ENCODE peak calls at places on chromosomes 7 and 10, in nine cellular contexts. N is hepatocyte, Q is HCT116, A is PC-9, U is K562, T is GM23248, L is fibroblast of lung, P is astrocyte, Z is mammary epithelial cell. D is an unnamed sample.

GRCh38 chr10:49183596-49184542 is 4.3 kb downstream of the TMEM273 start:
- DNase-seq in A (no peak), N (no peak), Q (no peak), P (no peak), L (no peak), T (no peak), U (peak; percentile 70), Z (no peak), D (no peak)

GRCh38 chr7:129017933-129018538 is 36.9 kb downstream of the TNPO3 start:
- DNase-seq in U (no peak), T (no peak), Z (no peak), P (no peak), L (no peak), Q (no peak), N (no peak), A (no peak), D (no peak)

GRCh38 chr10:119489572-119490326 is 52.8 kb downstream of the RGS10 start:
- DNase-seq in N (peak; percentile 56), T (peak; percentile 54), P (no peak), A (peak; percentile 49), U (peak; percentile 67), Q (peak; percentile 32), Z (peak; percentile 35), L (peak; percentile 37), D (no peak)

GRCh38 chr7:123612024-123612423 is 10.4 kb downstream of the ASB15 start:
- DNase-seq in P (no peak), L (peak; percentile 5), T (no peak), Q (no peak), N (peak; percentile 22), A (no peak), U (no peak), Z (no peak), D (no peak)

GRCh38 chr7:22419488-22419887 is 62.5 kb upstream of the RAPGEF5 start:
- DNase-seq in T (no peak), P (no peak), Z (no peak), Q (no peak), A (no peak), L (no peak), U (no peak), N (no peak), D (no peak)

GRCh38 chr7:4776160-4776623 is 769 bp downstream of the AP5Z1 start:
- DNase-seq in P (peak; percentile 41), A (no peak), Z (peak; percentile 40), T (peak; percentile 88), N (no peak), U (no peak), Q (no peak), L (no peak), D (no peak)

GRCh38 chr7:30992414-30992813 is 28.7 kb downstream of the GHRHR start:
- DNase-seq in Z (no peak), A (no peak), T (no peak), U (no peak), P (no peak), L (no peak), Q (no peak), N (no peak), D (peak; percentile 62)

GRCh38 chr10:131202964-131203363 is 108.6 kb downstream of the TCERG1L start:
- DNase-seq in N (no peak), A (no peak), U (no peak), L (no peak), P (no peak), Z (no peak), T (no peak), Q (no peak), D (no peak)

GRCh38 chr10:116067825-116068224 is 205.2 kb downstream of the GFRA1 start:
- DNase-seq in T (no peak), L (no peak), Z (no peak), P (no peak), A (no peak), N (no peak), Q (no peak), U (no peak), D (no peak)

GRCh38 chr7:106757846-106758245 is 96.9 kb upstream of the CCDC71L start:
- DNase-seq in P (peak; percentile 39), U (no peak), Z (no peak), Q (no peak), A (no peak), L (peak; percentile 60), N (no peak), T (peak; percentile 60), D (no peak)

GRCh38 chr7:6171532-6172330 is 100.7 kb downstream of the CYTH3 start:
- DNase-seq in A (no peak), U (no peak), T (no peak), Z (no peak), P (no peak), L (no peak), N (no peak), Q (no peak), D (no peak)

GRCh38 chr10:14146005-14146404 is 184.7 kb downstream of the FRMD4A start:
- DNase-seq in N (no peak), T (peak; percentile 71), Z (no peak), P (peak; percentile 86), U (no peak), L (peak; percentile 83), A (no peak), Q (no peak), D (no peak)

GRCh38 chr7:7311001-7311400 is 128.7 kb downstream of the C1GALT1 start:
- DNase-seq in U (no peak), P (no peak), L (no peak), Z (no peak), Q (no peak), A (no peak), T (no peak), N (no peak), D (no peak)

GRCh38 chr7:1562126-1562525 is 6.1 kb upstream of the TMEM184A start:
- DNase-seq in N (no peak), A (no peak), P (no peak), U (no peak), L (no peak), Q (no peak), Z (no peak), T (no peak), D (no peak)
- H3K27ac ChIP-seq in N (no peak overlapping the region), A (no peak overlapping the region), P (no peak overlapping the region), U (no peak overlapping the region), L (no peak overlapping the region), Q (no peak overlapping the region), Z (no peak overlapping the region), T (no peak overlapping the region), D (no peak overlapping the region)

DNA sequence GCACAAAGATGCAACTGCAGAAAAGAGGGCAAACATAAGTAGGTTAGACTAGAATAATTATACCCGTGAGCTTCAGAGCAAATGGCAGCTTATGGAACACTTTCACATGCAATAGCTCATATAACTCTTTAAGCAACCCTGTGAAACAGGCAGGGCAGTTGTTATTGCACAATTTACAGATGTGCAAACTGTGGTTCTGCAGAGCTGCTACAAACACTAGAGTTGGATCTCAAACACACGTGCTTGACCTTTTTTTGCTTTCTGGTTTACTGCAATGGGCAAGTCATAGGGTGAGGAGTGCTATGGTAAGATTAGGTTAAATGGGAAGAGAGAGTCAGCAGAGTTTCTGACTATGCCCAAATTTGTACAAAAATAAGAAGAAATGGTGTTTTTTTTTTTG is 610.8 kb downstream of the GATA3 start:
- DNase-seq in Q (no peak), U (no peak), N (peak; percentile 12), A (no peak), T (no peak), Z (no peak), P (no peak), L (no peak), D (no peak)
- H3K4me2 ChIP-seq in Q (no peak overlapping the region), U (no peak overlapping the region), N (no peak overlapping the region), A (no peak overlapping the region), T (no peak overlapping the region), Z (no peak overlapping the region), P (no peak overlapping the region), L (no peak overlapping the region), D (no peak overlapping the region)

DNA sequence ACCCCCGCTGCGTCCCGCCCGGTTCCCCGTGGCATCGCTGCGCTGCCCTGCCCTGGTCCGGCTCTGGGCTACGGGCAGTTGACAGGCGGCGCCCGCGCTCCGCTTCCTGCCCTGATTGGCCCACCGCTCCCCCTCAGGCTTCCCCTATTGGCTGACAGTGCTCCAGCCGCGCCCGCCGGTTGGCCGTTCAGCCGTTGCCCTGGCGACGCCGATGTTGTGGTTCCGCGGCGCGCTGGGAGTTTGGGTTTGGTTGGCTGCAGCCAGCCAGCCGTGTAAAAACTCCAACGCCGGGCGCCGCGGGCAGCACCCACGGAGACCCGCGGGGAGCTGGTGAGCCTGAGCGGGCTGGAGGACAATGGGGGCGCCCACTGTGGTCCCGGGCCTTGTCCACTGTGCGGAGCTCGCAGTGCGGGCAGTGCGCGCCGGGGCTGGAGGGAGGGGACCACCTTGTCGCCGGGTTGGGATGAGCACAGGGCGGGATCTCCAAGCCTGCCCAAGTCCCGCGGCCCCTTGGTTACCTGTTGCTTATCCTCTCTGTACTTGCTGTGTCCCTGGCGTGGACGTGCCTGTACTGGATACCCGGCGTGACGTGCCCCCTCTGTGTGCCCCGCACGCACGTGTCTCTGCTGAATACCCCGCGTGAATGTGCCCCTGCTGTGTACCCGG is at the start of gene C7orf57:
- DNase-seq in N (peak; percentile 94), Q (peak; percentile 26), A (peak; percentile 91), L (peak; percentile 78), Z (peak; percentile 87), P (peak; percentile 78), U (no peak), T (peak; percentile 96), D (peak; percentile 28)
- TF ChIP-seq EZH2 in N (no peak), Q (no peak), A (no peak), L (peak; percentile 78), Z (no peak), P (no peak), U (no peak), T (no peak), D (no peak)

GRCh38 chr10:43945908-43946307 is 297.2 kb upstream of the ZNF32 start:
- DNase-seq in T (no peak), A (no peak), L (no peak), N (no peak), P (no peak), U (no peak), Q (no peak), Z (no peak), D (no peak)

GRCh38 chr10:43944742-43945730 is 296.4 kb upstream of the ZNF32 start:
- DNase-seq in Q (no peak), U (no peak), T (no peak), A (no peak), P (no peak), L (no peak), N (no peak), Z (no peak), D (no peak)

GRCh38 chr10:43942096-43942885 is 293.6 kb upstream of the ZNF32 start:
- DNase-seq in Z (no peak), P (no peak), A (no peak), N (no peak), U (no peak), Q (no peak), L (no peak), T (peak; percentile 17), D (no peak)

GRCh38 chr10:43943119-43943824 is 294.6 kb upstream of the ZNF32 start:
- DNase-seq in P (no peak), A (no peak), L (no peak), Q (no peak), U (no peak), T (no peak), Z (no peak), N (no peak), D (no peak)

DNA sequence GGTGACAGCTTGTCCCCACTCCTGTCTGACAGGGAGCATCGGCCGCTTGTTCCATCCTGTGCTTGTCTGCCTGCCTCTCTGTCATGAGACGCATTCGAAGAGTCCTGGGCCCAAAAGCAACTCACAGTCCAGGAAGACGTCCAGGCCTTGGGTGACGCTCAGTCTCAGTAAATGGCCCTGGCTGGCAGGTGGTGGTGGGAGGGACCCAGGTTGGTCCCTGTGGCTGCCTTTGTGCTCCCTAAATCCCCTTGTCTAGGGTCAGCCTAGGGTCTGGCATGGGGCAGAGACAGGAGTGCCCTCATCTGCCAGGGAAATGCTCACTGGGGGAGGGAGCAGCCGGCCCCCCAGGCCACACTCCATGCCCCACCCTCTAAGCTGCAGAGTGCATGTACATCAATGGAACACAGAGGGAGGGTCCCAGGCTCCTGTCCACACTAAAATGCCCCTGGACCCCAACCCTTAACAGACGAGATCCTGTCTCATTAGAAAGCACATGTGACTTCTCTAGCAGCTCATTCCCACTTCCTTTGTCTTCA is 295.2 kb upstream of the ZNF32 start:
- DNase-seq in U (no peak), P (no peak), Z (no peak), A (no peak), L (no peak), T (no peak), N (no peak), Q (no peak), D (no peak)
- H3K27ac ChIP-seq in U (no peak overlapping the region), P (no peak overlapping the region), Z (no peak overlapping the region), A (no peak overlapping the region), L (no peak overlapping the region), T (no peak overlapping the region), N (no peak overlapping the region), Q (no peak overlapping the region), D (no peak overlapping the region)

D was measured in keratinocyte.